ENCODE peak calls at places on chromosome 19, in eight cellular contexts. W is RCC 7860; L is activated T-cell treated with anti-CD3 and anti-CD28 coated beads, Interleukin-2, amount 50 U/mL, for 72 hours; I is HFFc6; K is SW480; F is NCI-H748 treated with DMSO at 0.1 percent for 48 hours; R is CD4-positive, alpha-beta T cell; J is stimulated activated CD4-positive, alpha-beta T cell treated with anti-CD3 and anti-CD28 coated beads, Interleukin-4, amount 100 ng/mL, for 24 hours. E is an unnamed sample.

GRCh38 chr19:41918095-41918494 is 10.2 kb downstream of the ERFL start:
- DNase-seq in W (no peak), L (no peak), I (no peak), K (no peak), F (no peak), R (no peak), J (no peak), E (no peak)

GRCh38 chr19:48569814-48570213 is 17.8 kb downstream of the SULT2B1 start:
- DNase-seq in W (no peak), L (no peak), I (peak; percentile 21), K (no peak), F (no peak), R (no peak), J (no peak), E (no peak)

GRCh38 chr19:35476149-35476548 is 14.1 kb downstream of the KRTDAP start:
- DNase-seq in W (no peak), L (peak; percentile 24), I (no peak), K (peak; percentile 61), F (no peak), R (no peak), J (no peak), E (no peak)

GRCh38 chr19:10881403-10882107 is 10.2 kb downstream of the CARM1 start:
- DNase-seq in W (no peak), L (no peak), I (no peak), K (no peak), F (no peak), R (no peak), J (no peak), E (no peak)

GRCh38 chr19:45492627-45493470 is 4.0 kb downstream of the RTN2 start:
- DNase-seq in W (no peak), L (no peak), I (peak; percentile 85), K (no peak), F (no peak), R (no peak), J (no peak), E (peak; percentile 78)

GRCh38 chr19:12801466-12802266 is at the start of the genes PRDX2 and THSD8:
- DNase-seq in W (no peak), L (peak; percentile 90), I (no peak), K (peak; percentile 82), F (peak; percentile 35), R (peak; percentile 80), J (peak; percentile 78), E (peak; percentile 80)

GRCh38 chr19:4730740-4731171 is 7.1 kb upstream of the DPP9 start:
- DNase-seq in W (no peak), L (peak; percentile 76), I (no peak), K (no peak), F (no peak), R (peak; percentile 46), J (peak; percentile 70), E (peak; percentile 58)

GRCh38 chr19:53813996-53814395 is 10.1 kb downstream of the NLRP12 start:
- DNase-seq in W (peak; percentile 70), L (no peak), I (peak; percentile 89), K (no peak), F (no peak), R (no peak), J (no peak), E (no peak)

GRCh38 chr19:6481541-6482342 is at the start of gene DENND1C:
- DNase-seq in W (no peak), L (peak; percentile 79), I (no peak), K (no peak), F (no peak), R (peak; percentile 62), J (peak; percentile 70), E (peak; percentile 80)

GRCh38 chr19:35055715-35056179 is 14.2 kb downstream of the HPN start:
- DNase-seq in W (no peak), L (no peak), I (no peak), K (peak; percentile 60), F (peak; percentile 32), R (no peak), J (no peak), E (no peak)

GRCh38 chr19:53102701-53103140 is 501 bp downstream of the ZNF160 start:
- DNase-seq in W (no peak), L (peak; percentile 50), I (peak; percentile 39), K (no peak), F (peak; percentile 17), R (peak; percentile 15), J (peak; percentile 40), E (peak; percentile 38)

GRCh38 chr19:7903244-7904073 is at the start of gene MAP2K7:
- DNase-seq in W (peak; percentile 99), L (peak; percentile 100), I (peak; percentile 99), K (peak; percentile 98), F (peak; percentile 94), R (peak; percentile 100), J (peak; percentile 100), E (peak; percentile 100)

GRCh38 chr19:44657211-44657921 is 13.7 kb downstream of the PVR start:
- DNase-seq in W (no peak), L (peak; percentile 81), I (peak; percentile 25), K (peak; percentile 62), F (peak; percentile 35), R (peak; percentile 55), J (peak; percentile 73), E (peak; percentile 84)

GRCh38 chr19:55504981-55505380 is 16.7 kb downstream of the SSC5D start:
- DNase-seq in W (no peak), L (no peak), I (no peak), K (no peak), F (no peak), R (no peak), J (no peak), E (no peak)

GRCh38 chr19:14544977-14545715 is 15.8 kb downstream of the TECR start:
- DNase-seq in W (peak; percentile 33), L (no peak), I (no peak), K (no peak), F (no peak), R (no peak), J (no peak), E (peak; percentile 7)

GRCh38 chr19:7515471-7516226 is at the start of gene ZNF358:
- DNase-seq in W (peak; percentile 26), L (peak; percentile 74), I (no peak), K (peak; percentile 66), F (peak; percentile 8), R (no peak), J (peak; percentile 38), E (peak; percentile 90)

GRCh38 chr19:50718255-50719118 is 1.1 kb downstream of the SHANK1 start:
- DNase-seq in W (no peak), L (no peak), I (no peak), K (no peak), F (no peak), R (no peak), J (no peak), E (no peak)

GRCh38 chr19:42295831-42296525 is 6.0 kb upstream of the PRR19 start:
- DNase-seq in W (peak; percentile 39), L (peak; percentile 92), I (peak; percentile 38), K (peak; percentile 80), F (peak; percentile 64), R (peak; percentile 85), J (peak; percentile 93), E (peak; percentile 84)

GRCh38 chr19:46915386-46915785 is 54.6 kb downstream of the ARHGAP35 start:
- DNase-seq in W (no peak), L (no peak), I (no peak), K (no peak), F (no peak), R (no peak), J (no peak), E (no peak)

GRCh38 chr19:51531349-51532315 is at the start of gene SIGLEC6:
- DNase-seq in W (no peak), L (no peak), I (no peak), K (peak; percentile 17), F (no peak), R (no peak), J (no peak), E (peak; percentile 81)

GRCh38 chr19:18119243-18120105 is 21.9 kb downstream of the MAST3 start:
- DNase-seq in W (no peak), L (peak; percentile 61), I (no peak), K (no peak), F (no peak), R (peak; percentile 41), J (peak; percentile 53), E (peak; percentile 53)

GRCh38 chr19:12723383-12723642 is 419 bp downstream of the TNPO2 start:
- DNase-seq in W (peak; percentile 8), L (no peak), I (no peak), K (no peak), F (no peak), R (no peak), J (peak; percentile 12), E (no peak)

GRCh38 chr19:12995596-12996541 is 594 bp downstream of the NFIX start:
- DNase-seq in W (no peak), L (no peak), I (peak; percentile 48), K (no peak), F (no peak), R (no peak), J (no peak), E (peak; percentile 64)

GRCh38 chr19:33947565-33947964 is 150.9 kb downstream of the KCTD15 start:
- DNase-seq in W (no peak), L (no peak), I (no peak), K (no peak), F (no peak), R (no peak), J (no peak), E (no peak)